ENCODE peak calls at places on chromosomes 11 and 22, in eight cellular contexts. R is colonic mucosa; L is IMR-90; K is heart right ventricle; D is effector memory CD4-positive, alpha-beta T cell; Z is PC-9; V is body of pancreas; N is lower lobe of right lung. T is an unnamed sample. For H3K4me1 and H3K36me3, the result is how much of the 10 kb centered on the place peaks cover.

GRCh38 chr11:93548679-93549319 is 5.6 kb upstream of the SMCO4 start:
- DNase-seq in N (no peak), R (no peak), D (no peak), V (no peak), L (no peak), Z (no peak), K (no peak), T (no peak)

GRCh38 chr11:44270403-44271192 is 39.3 kb downstream of the ALX4 start:
- DNase-seq in K (no peak), Z (no peak), D (no peak), L (no peak), V (no peak), N (no peak), R (no peak), T (peak)

GRCh38 chr22:41777749-41778395 is 22.6 kb upstream of the CCDC134 start:
- DNase-seq in Z (no peak), R (no peak), D (no peak), N (no peak), K (no peak), L (no peak), V (no peak), T (no peak)

GRCh38 chr11:116179346-116179850 is 593.4 kb downstream of the BUD13 start:
- DNase-seq in V (no peak), D (no peak), K (no peak), L (no peak), Z (no peak), N (no peak), R (no peak), T (no peak)

GRCh38 chr11:2519879-2520735 is 75.3 kb downstream of the KCNQ1 start:
- DNase-seq in L (no peak), R (peak), D (no peak), N (peak), K (no peak), V (peak), Z (no peak), T (no peak)

GRCh38 chr11:103547691-103548090 is 438.5 kb downstream of the DYNC2H1 start:
- DNase-seq in D (no peak), V (no peak), K (no peak), N (no peak), Z (no peak), L (no peak), R (no peak), T (no peak)

GRCh38 chr11:16774920-16775603 is 36.6 kb downstream of the C11orf58 start:
- DNase-seq in V (no peak), N (no peak), D (no peak), L (no peak), K (no peak), Z (no peak), R (no peak), T (no peak)

GRCh38 chr11:23555085-23555484 is 694.8 kb upstream of the CCDC179 start:
- DNase-seq in R (no peak), V (no peak), Z (no peak), D (no peak), K (no peak), L (peak), N (no peak), T (peak)

GRCh38 chr11:19506803-19507466 is 205.7 kb upstream of the NAV2 start:
- DNase-seq in Z (no peak), K (no peak), V (no peak), D (no peak), R (no peak), N (no peak), L (no peak), T (no peak)

GRCh38 chr11:70557742-70558485 is 159.6 kb downstream of the CTTN start:
- DNase-seq in L (no peak), D (no peak), Z (no peak), R (no peak), N (no peak), V (no peak), K (no peak), T (no peak)

DNA sequence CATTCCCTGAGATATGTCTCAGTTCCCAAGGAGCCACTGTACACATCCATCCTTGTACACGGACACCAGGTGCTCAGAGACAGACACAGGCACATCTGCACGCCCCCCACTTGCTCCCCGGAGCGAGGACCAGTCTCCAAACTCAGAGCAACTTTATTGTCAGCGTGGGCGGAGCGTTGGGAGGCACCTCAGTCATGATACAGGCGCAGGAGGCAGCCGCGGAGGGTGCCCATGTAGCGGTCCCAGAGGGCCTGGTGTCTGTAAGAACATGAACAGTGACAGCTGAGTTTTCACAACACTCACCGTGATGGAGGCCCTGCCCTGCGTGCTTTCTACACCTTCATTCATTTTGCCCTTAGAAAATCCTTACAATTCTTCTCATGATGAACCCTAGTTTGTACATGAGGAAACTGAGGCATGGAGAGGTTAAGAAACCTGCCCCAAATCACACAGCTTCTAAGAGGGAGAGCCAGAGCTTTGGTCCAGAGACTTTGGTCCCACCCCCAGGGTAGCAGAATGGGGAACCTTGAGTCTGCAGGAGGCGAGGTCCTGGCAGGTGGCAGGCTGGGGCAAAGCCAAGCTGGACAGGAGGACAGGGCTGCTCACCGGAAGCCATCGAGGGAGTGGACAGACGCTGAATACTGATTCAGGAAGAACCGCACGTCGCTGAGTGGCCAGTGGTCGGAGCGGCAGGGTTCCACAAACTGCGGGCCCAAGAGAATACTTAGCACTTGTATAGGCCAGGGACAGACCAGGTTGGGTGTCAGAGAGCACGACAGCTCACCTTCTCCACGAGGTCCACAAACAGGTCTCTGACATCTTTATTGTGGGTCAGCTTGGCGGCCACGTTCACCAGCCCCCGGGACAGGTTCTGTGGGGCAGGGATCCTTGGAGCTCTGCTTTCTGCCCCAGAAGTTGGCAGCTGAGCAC is 4.2 kb downstream of the FIBP start:
- DNase-seq in V (no peak), R (no peak), L (no peak), N (peak), K (no peak), Z (no peak), D (no peak), T (no peak)
- H3K4me1 ChIP-seq in V (under half), R (under half), L (under half), N (under half), K (under half), Z (under half), D (under half), T (under half)

GRCh38 chr11:7486731-7487130 is 1.4 kb downstream of the OLFML1 start:
- DNase-seq in R (no peak), N (no peak), L (no peak), Z (no peak), D (no peak), V (no peak), K (peak), T (peak)

GRCh38 chr11:7485854-7486425 is 634 bp downstream of the OLFML1 start:
- DNase-seq in R (no peak), N (no peak), Z (no peak), L (no peak), D (no peak), K (no peak), V (no peak), T (no peak)

GRCh38 chr11:7485136-7485853 is at the start of gene OLFML1:
- DNase-seq in K (peak), Z (no peak), D (no peak), L (no peak), N (no peak), R (peak), V (no peak), T (peak)

GRCh38 chr11:7488681-7489080 is 3.4 kb downstream of the OLFML1 start:
- DNase-seq in R (no peak), D (no peak), N (no peak), K (no peak), V (no peak), Z (no peak), L (no peak), T (no peak)

DNA sequence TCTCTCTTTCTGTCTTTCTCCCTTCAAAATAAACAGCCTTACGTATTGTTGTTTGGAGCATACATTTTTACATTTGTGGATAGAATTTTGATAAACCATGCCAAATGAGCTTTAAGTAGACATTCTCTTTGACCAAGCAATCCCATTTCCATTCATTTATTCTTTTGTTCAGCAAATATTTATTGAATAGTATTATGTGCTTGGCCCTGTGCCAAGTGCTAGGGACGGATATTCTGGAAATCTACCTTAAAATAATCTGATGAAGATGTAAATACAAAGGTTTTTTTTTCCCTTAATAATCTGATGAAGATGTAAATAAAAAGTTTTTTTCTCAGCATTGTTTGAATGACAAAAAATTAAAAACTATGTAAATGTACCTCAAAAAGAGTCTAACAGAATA is 2.1 kb downstream of the OLFML1 start:
- DNase-seq in L (no peak), N (no peak), D (no peak), R (no peak), K (no peak), V (no peak), Z (no peak), T (no peak)
- H3K4me3 ChIP-seq in L (no peak), N (peak), D (no peak), R (no peak), K (peak), V (no peak), Z (no peak), T (peak)

GRCh38 chr22:27903805-27904473 is 15.1 kb downstream of the PITPNB start:
- DNase-seq in K (no peak), R (no peak), V (no peak), L (no peak), D (no peak), Z (no peak), N (no peak), T (no peak)

GRCh38 chr22:27905638-27906037 is 13.4 kb downstream of the PITPNB start:
- DNase-seq in K (no peak), D (no peak), V (no peak), R (no peak), L (no peak), Z (no peak), N (no peak), T (peak)

GRCh38 chr22:27911329-27911728 is 7.7 kb downstream of the PITPNB start:
- DNase-seq in K (no peak), D (no peak), L (no peak), V (no peak), N (no peak), R (no peak), Z (no peak), T (no peak)

GRCh38 chr22:27906241-27906640 is 12.8 kb downstream of the PITPNB start:
- DNase-seq in D (no peak), K (no peak), V (no peak), R (no peak), L (peak), N (no peak), Z (no peak), T (peak)
- H3K36me3 ChIP-seq in D (under half), K (under half), V (under half), R (under half), L (under half), N (under half), Z (under half), T (under half)

DNA sequence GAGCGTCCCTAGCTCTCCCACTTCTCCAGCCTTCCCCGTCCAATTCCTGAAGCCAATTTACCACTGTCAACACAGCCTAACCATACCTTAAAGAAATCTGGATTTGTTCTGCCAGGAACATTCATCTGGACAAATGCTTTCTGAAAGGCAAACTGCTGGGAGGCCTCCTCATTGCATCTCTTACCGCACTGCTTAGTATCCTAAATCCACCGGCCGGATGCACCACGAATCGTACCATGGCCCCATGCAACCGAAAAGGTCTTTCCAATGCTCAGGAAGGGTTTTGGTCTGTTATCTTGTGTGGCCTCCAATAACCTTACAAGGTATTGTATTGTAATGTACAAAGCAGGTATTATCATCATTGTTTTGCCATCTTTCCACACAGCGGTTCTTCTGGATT is 57.6 kb downstream of the MYH9 start:
- DNase-seq in V (no peak), Z (no peak), L (no peak), N (no peak), R (no peak), D (no peak), K (no peak), T (no peak)
- H3K4me1 ChIP-seq in V (half or more), Z (half or more), L (half or more), N (half or more), R (half or more), D (half or more), K (half or more), T (half or more)

DNA sequence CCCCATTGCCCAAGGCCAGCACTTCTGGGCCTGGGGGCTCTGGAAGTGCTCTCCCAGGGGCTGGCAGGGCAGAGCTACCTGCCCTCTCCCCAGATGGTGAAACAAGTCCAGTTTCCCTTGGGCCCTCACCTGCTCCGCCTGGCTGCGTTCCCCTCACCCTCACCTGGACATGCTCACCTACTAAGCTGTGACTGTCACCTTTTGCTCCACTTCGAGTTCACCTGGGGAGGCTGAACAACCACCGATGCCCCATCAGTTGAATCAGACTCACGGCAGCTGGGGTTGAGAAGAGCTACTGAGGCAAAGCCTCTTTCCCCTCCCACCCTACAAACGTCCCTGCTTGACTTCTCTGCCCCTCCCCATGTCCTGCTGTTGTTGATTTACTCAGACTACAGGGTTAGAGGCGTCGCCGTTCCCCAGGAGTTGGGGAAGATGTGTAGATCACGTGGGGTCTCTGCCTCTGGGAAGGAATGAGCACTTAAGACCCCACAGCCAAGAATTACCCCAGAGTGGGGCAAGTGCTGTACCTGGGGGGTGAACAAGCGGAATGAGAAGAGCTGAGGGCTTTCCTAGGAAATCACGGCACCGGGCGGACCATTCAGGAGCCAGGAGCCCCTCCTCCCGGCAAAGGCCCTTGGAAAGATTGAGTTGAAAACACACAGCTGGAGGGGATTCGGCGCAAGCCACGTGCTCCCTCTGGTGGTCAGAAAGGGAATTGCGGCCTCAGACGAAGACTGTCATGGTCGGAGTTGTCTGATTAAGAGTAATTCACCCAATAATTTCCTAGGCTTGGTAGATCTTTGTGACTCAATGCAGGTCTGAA is 7.1 kb downstream of the FXYD2 start:
- DNase-seq in L (peak), Z (peak), V (peak), K (peak), N (peak), D (peak), R (peak), T (peak)
- H3K4me3 ChIP-seq in L (no peak), Z (no peak), V (no peak), K (peak), N (no peak), D (no peak), R (no peak), T (no peak)

GRCh38 chr22:17101475-17102296 is 16.9 kb downstream of the IL17RA start:
- DNase-seq in L (no peak), D (no peak), R (no peak), V (no peak), N (no peak), Z (no peak), K (no peak), T (no peak)

GRCh38 chr22:17104336-17104935 is 16.7 kb downstream of the TMEM121B start:
- DNase-seq in L (no peak), R (no peak), Z (no peak), K (no peak), D (no peak), N (no peak), V (no peak), T (no peak)

GRCh38 chr22:17105143-17106129 is 15.7 kb downstream of the TMEM121B start:
- DNase-seq in Z (no peak), L (no peak), K (no peak), N (no peak), V (no peak), R (no peak), D (no peak), T (no peak)

GRCh38 chr22:17102297-17102667 is 17.5 kb downstream of the IL17RA start:
- DNase-seq in L (no peak), R (no peak), V (no peak), K (no peak), D (no peak), N (no peak), Z (no peak), T (no peak)

GRCh38 chr22:17103351-17103750 is 17.8 kb downstream of the TMEM121B start:
- DNase-seq in V (no peak), L (no peak), D (no peak), R (no peak), Z (no peak), N (no peak), K (no peak), T (no peak)
- H3K36me3 ChIP-seq in V (under half), L (half or more), D (half or more), R (under half), Z (under half), N (half or more), K (under half), T (half or more)

DNA sequence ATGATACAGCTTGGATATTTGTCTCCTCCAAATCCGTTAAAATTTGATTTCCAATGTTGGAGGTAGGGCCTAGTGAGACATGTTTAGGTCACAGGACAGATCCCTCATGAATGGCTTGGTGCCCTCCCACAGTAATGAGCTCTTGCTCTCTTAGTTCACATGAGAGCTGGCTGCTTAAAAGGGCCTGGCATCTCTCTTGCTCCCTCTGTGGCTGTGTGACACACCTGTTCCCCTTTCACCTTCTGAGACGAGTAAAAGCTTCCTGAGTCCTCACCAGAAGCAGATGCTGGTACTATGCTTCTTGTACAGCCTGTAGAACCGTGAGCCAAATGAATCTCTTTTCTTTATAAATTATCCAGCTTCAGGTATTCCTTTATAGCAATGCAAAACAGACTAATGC is 3.5 kb downstream of the VPS37C start:
- DNase-seq in R (no peak), K (no peak), L (no peak), Z (peak), D (no peak), N (no peak), V (no peak), T (no peak)
- H3K4me1 ChIP-seq in R (under half), K (under half), L (under half), Z (half or more), D (under half), N (under half), V (half or more), T (half or more)